ENCODE peak calls at places on chromosomes 12 and 14, in seven cellular contexts. Z is mesendoderm, J is fibroblast of lung, M is tibial nerve, W is IMR-90, G is psoas muscle, S is sigmoid colon. K is an unnamed sample. For H3K4me1, the result is how much of the 10 kb centered on the place peaks cover.

GRCh38 chr12:11630046-11630706 is 19.3 kb upstream of the ETV6 start:
- DNase-seq in Z (no peak), G (no peak), W (no peak), J (peak), M (no peak), S (no peak), K (no peak)

GRCh38 chr14:92578511-92578910 is 64.9 kb downstream of the RIN3 start:
- DNase-seq in J (peak), S (no peak), Z (no peak), W (peak), G (no peak), M (no peak), K (no peak)

GRCh38 chr14:69592923-69593677 is 18.3 kb upstream of the SUSD6 start:
- DNase-seq in J (peak), W (peak), G (peak), M (peak), Z (no peak), S (peak), K (no peak)

GRCh38 chr12:108568653-108569154 is 6.3 kb downstream of the ISCU start:
- DNase-seq in J (no peak), S (no peak), G (no peak), W (no peak), M (no peak), Z (no peak), K (peak)

GRCh38 chr12:31041033-31041564 is 32.6 kb upstream of the DDX11 start:
- DNase-seq in S (no peak), M (no peak), G (no peak), J (no peak), Z (no peak), W (no peak), K (no peak)

GRCh38 chr14:99509871-99510555 is 28.8 kb downstream of the CCNK start:
- DNase-seq in G (no peak), S (no peak), Z (no peak), M (no peak), W (no peak), J (no peak), K (no peak)

GRCh38 chr12:60257063-60257462 is 661.2 kb downstream of the SLC16A7 start:
- DNase-seq in G (no peak), Z (peak), J (peak), M (no peak), S (no peak), W (peak), K (peak)

GRCh38 chr12:75784591-75784990 is 247.0 kb downstream of the PHLDA1 start:
- DNase-seq in W (peak), M (no peak), Z (no peak), G (peak), S (peak), J (no peak), K (no peak)

GRCh38 chr12:24996820-24997219 is 47.9 kb upstream of the BCAT1 start:
- DNase-seq in S (no peak), J (no peak), Z (no peak), M (no peak), G (no peak), W (no peak), K (no peak)

GRCh38 chr12:32151081-32151480 is 44.4 kb downstream of the BICD1 start:
- DNase-seq in G (no peak), W (no peak), Z (no peak), S (no peak), M (no peak), J (no peak), K (no peak)

GRCh38 chr12:102369876-102370275 is 110.5 kb downstream of the IGF1 start:
- DNase-seq in J (no peak), G (no peak), W (no peak), M (no peak), Z (no peak), S (no peak), K (no peak)

GRCh38 chr14:97575677-97576076 is 778.5 kb downstream of the VRK1 start:
- DNase-seq in G (no peak), Z (no peak), S (no peak), M (no peak), J (no peak), W (no peak), K (no peak)

GRCh38 chr12:24494401-24494800 is 454.5 kb downstream of the BCAT1 start:
- DNase-seq in J (peak), G (no peak), S (no peak), M (no peak), W (peak), Z (no peak), K (no peak)

GRCh38 chr14:56933446-56933845 is 123.2 kb upstream of the OTX2 start:
- DNase-seq in Z (no peak), W (no peak), G (no peak), J (no peak), S (no peak), M (no peak), K (no peak)

GRCh38 chr12:53051881-53052412 is 2.1 kb downstream of the TNS2 start:
- DNase-seq in M (peak), G (no peak), W (no peak), J (no peak), S (peak), Z (no peak), K (peak)
- H3K4me1 ChIP-seq in M (half or more), G (half or more), W (under half), J (under half), S (half or more), Z (under half), K (half or more)

DNA sequence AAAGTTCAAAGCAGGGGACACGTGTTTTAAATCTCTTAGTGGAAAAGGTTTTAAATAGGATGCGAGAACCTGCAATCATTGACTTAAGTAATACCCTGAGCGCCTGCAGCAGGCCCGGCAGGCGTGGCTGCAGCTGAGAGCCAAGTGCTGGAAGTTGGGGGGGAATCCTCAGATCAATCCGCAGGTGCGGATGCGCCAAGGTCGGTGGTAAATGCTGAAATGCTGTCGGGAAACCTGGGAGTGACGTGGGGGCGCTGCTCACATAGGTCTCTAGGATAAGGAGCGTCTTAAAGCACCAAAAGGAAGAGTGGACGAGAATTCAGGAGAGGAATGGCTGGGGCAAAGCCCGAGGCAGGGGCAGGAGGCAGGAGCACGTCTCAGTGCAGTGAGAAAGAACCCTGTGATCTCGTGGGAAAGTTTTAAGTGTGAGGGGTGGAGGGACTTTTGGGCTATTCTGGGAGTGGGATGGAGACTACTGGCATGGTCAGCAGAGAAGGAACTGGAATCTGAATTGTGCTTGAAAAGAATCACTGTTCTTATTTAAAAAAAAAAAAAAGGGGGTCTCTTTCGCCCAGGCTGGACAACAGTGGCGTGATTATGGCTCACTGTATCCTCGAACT is 883 bp upstream of the CDCA4 start:
- DNase-seq in S (no peak), W (peak), M (no peak), Z (peak), J (peak), G (peak), K (no peak)
- H3K4me1 ChIP-seq in S (under half), W (under half), M (under half), Z (under half), J (under half), G (under half), K (half or more)

DNA sequence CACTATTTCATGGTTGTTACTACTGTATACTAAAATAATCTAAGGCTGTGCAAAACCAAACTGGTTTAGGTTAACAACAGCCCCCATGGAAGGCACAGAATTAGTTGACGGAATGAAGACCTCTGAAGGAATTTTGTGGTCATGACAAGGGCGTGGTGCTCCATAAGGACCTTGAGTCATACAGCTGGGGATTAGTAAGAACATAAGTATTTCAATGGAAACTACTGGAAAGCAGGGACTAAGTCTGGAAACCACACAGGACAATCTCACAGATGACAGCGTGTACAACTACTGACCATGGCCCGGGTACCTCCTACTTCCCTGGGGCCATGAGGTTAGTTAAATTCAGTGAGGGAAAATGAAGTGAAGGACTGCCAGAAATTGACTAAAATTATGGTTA is 98.5 kb upstream of the PLEKHA5 start:
- DNase-seq in J (peak), M (no peak), S (no peak), W (peak), G (no peak), Z (peak), K (peak)
- H3K4me1 ChIP-seq in J (under half), M (under half), S (under half), W (under half), G (under half), Z (under half), K (under half)

GRCh38 chr12:111441107-111441928 is 35.6 kb downstream of the SH2B3 start:
- DNase-seq in S (peak), J (no peak), Z (no peak), M (no peak), G (no peak), W (no peak), K (no peak)

GRCh38 chr12:111440631-111441030 is 34.9 kb downstream of the SH2B3 start:
- DNase-seq in Z (no peak), J (no peak), W (no peak), G (no peak), M (no peak), S (peak), K (no peak)

GRCh38 chr12:111438501-111438900 is 32.8 kb downstream of the SH2B3 start:
- DNase-seq in Z (peak), W (peak), G (no peak), M (no peak), J (peak), S (no peak), K (peak)

GRCh38 chr12:111439657-111440151 is 34.0 kb downstream of the SH2B3 start:
- DNase-seq in Z (no peak), S (peak), G (no peak), J (no peak), M (no peak), W (no peak), K (no peak)

DNA sequence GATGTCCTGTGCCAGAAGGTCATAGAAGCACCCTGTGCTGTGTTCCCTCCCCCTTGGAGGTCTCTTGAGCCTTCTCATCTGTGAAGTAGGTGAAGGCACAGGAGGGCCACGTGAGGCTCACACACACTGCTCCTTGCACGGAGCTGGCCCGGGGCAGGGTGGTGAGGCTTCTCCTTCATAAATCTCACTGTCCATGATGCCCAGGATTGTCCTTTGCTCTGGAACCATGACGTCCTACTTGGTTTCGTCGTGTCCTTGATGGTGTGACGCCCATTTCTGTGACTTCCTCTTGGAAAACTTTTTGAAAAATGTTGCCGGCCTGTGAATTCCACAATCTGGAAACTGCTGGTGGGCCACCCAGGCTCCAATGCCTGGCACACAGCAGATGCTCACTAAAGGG is 34.4 kb downstream of the SH2B3 start:
- DNase-seq in Z (no peak), M (no peak), G (no peak), W (no peak), S (peak), J (no peak), K (no peak)
- H3K4me1 ChIP-seq in Z (under half), M (under half), G (under half), W (under half), S (under half), J (under half), K (under half)

GRCh38 chr14:20971705-20972021 is 16.4 kb downstream of the RNASE2 start:
- DNase-seq in Z (no peak), M (no peak), W (no peak), S (no peak), G (no peak), J (no peak), K (no peak)

GRCh38 chr14:20978687-20979086 is 11.1 kb upstream of the METTL17 start:
- DNase-seq in G (no peak), M (no peak), J (no peak), W (no peak), Z (no peak), S (no peak), K (no peak)

GRCh38 chr14:20973501-20973900 is 16.3 kb upstream of the METTL17 start:
- DNase-seq in S (no peak), Z (no peak), M (no peak), J (no peak), G (no peak), W (no peak), K (no peak)

GRCh38 chr14:20970983-20971704 is 15.9 kb downstream of the RNASE2 start:
- DNase-seq in W (peak), M (peak), S (peak), G (peak), Z (peak), J (peak), K (peak)

GRCh38 chr14:20976291-20976690 is 13.5 kb upstream of the METTL17 start:
- DNase-seq in G (no peak), W (no peak), S (no peak), J (no peak), Z (no peak), M (no peak), K (no peak)
- H3K4me1 ChIP-seq in G (under half), W (under half), S (under half), J (under half), Z (under half), M (under half), K (under half)

K was measured in SJSA1.